ENCODE peak calls at places on chromosome 22, in four cellular contexts. Y, R, H and O are unnamed samples.

GRCh38 chr22:17102297-17102667 is 17.5 kb downstream of the IL17RA start:
- DNase-seq in Y (no peak), R (no peak), H (no peak), O (no peak)

GRCh38 chr22:48894064-48894671 is 933.5 kb downstream of the BRD1 start:
- DNase-seq in Y (peak), R (peak), H (no peak), O (peak)

GRCh38 chr22:41417622-41418390 is 28.8 kb downstream of the TOB2 start:
- DNase-seq in Y (peak), R (no peak), H (no peak), O (peak)

GRCh38 chr22:48782817-48783511 is 1044.7 kb downstream of the BRD1 start:
- DNase-seq in Y (no peak), R (peak), H (no peak), O (no peak)

GRCh38 chr22:37300551-37301017 is 18.3 kb downstream of the CYTH4 start:
- DNase-seq in Y (no peak), R (no peak), H (no peak), O (no peak)

GRCh38 chr22:32828561-32828960 is 27.1 kb downstream of the TIMP3 start:
- DNase-seq in Y (no peak), R (no peak), H (no peak), O (no peak)

GRCh38 chr22:17788023-17788330 is 13.7 kb upstream of the BID start:
- DNase-seq in Y (no peak), R (no peak), H (peak), O (no peak)

GRCh38 chr22:47380692-47381091 is 618.2 kb downstream of the TBC1D22A start:
- DNase-seq in Y (no peak), R (no peak), H (no peak), O (peak)

GRCh38 chr22:23626286-23626975 is 5.7 kb downstream of the DRICH1 start:
- DNase-seq in Y (no peak), R (no peak), H (no peak), O (no peak)

GRCh38 chr22:19879651-19879995 is 24.9 kb upstream of the GNB1L start:
- DNase-seq in Y (no peak), R (peak), H (no peak), O (peak)

GRCh38 chr22:20751185-20751851 is 22.6 kb upstream of the SERPIND1 start:
- DNase-seq in Y (no peak), R (peak), H (no peak), O (no peak)

GRCh38 chr22:39352301-39352867 is 2.6 kb downstream of the SYNGR1 start:
- DNase-seq in Y (no peak), R (no peak), H (no peak), O (no peak)

GRCh38 chr22:39351689-39352214 is 2.0 kb downstream of the SYNGR1 start:
- DNase-seq in Y (no peak), R (no peak), H (peak), O (peak)

GRCh38 chr22:39349967-39350802 is at the start of gene SYNGR1:
- DNase-seq in Y (peak), R (no peak), H (no peak), O (peak)

GRCh38 chr22:39349506-39349966 is 255 bp upstream of the SYNGR1 start:
- DNase-seq in Y (peak), R (peak), H (no peak), O (peak)

DNA sequence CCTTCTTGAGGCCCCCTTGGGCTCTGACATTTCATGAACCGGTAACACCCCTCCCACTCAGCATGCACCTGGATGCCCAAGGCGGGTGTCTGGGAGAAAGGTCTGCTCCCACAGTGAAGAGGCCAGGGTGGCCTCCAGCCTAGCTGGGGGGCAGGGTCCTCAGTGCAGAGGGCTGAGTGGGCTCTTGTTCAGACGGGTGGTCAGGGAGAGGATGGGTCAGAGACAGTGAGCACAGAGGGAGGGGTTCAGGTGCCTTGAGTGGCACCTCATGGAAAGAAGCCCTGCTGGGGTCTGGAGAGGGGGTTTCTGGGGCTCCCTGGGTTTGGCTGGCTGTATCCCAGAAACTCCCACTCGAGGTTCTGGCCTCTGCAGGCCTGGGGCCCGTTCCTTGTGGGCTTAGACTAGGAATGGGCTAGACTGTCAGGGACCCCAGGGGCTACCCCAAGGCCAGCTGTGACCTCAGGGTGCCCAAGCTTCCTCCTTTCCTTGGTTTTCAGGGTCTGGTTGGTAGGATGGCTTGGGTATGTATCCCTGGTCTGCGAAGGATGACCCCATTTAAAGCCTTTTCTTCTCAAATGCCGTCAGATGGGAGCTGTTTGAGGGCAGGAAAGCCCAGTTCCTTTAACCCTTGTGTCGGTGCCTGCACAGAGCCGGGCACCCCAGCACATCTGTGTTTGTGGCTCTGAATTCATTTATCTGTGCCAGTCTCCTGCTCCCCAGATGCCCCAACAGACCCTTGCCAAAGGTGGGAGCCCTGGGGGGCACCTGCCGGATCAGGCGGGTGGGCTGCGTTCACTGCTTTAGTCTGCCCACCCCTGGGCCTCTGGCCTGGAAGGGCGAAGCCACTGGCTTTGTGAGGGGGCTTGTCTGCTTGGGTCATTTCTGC is 1.3 kb downstream of the SYNGR1 start:
- DNase-seq in Y (no peak), R (no peak), H (no peak), O (no peak)
- H3K4me3 ChIP-seq in Y (peak), R (peak), H (peak), O (peak)

GRCh38 chr22:49936018-49936972 is 17.9 kb downstream of the CRELD2 start:
- DNase-seq in Y (peak), R (peak), H (no peak), O (peak)

GRCh38 chr22:49935561-49935960 is 17.1 kb downstream of the CRELD2 start:
- DNase-seq in Y (no peak), R (no peak), H (no peak), O (no peak)

GRCh38 chr22:49933236-49933921 is 14.9 kb downstream of the CRELD2 start:
- DNase-seq in Y (peak), R (no peak), H (no peak), O (peak)

GRCh38 chr22:49934144-49934890 is 15.9 kb downstream of the CRELD2 start:
- DNase-seq in Y (peak), R (no peak), H (no peak), O (peak)

DNA sequence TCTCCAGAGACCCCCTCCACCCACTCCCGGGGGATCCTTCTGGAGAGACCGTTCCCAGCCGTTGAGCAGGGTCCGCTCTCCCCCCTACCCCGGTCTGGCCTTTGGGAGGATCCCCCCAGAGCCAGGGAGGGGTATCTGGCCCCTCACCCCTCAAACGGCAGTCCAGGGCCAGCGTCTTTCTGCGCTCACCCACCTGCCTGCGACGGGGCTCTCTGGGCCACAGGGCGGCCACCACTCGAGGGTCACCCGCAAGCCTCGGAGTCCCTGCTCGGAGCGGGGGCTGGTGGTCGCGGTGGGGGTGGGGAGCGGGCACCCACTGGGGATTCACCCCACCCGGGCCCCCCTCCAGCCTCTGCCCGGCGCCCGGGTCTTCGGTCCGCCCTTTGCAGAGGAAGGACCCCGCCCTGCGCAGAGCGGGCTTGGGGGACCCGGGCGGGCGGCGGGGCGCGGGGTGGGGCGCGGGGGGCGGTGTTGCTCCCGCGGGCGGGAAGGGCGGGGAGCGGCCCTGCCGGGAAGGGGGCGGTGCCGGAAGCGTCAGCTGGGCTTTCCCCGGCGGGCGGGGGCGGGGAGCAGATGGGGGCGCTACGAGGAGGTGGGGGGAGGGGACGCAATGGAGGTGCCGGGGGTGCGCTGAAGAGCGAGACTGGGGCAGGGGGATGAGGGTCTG is 16.6 kb downstream of the CRELD2 start:
- DNase-seq in Y (peak), R (peak), H (no peak), O (peak)
- TF ChIP-seq POLR2AphosphoS5 in Y (no peak), R (no peak), H (no peak), O (peak)

GRCh38 chr22:39309881-39310714 is 9.3 kb downstream of the RPL3 start:
- DNase-seq in Y (no peak), R (peak), H (no peak), O (no peak)

GRCh38 chr22:39311592-39312400 is 7.6 kb downstream of the RPL3 start:
- DNase-seq in Y (no peak), R (peak), H (no peak), O (no peak)

GRCh38 chr22:39308614-39309363 is 10.6 kb downstream of the RPL3 start:
- DNase-seq in Y (peak), R (no peak), H (no peak), O (peak)

GRCh38 chr22:39306456-39307361 is 12.7 kb downstream of the RPL3 start:
- DNase-seq in Y (peak), R (peak), H (no peak), O (peak)

GRCh38 chr22:39309364-39309861 is 10.0 kb downstream of the RPL3 start:
- DNase-seq in Y (no peak), R (peak), H (no peak), O (no peak)
- H3K4me3 ChIP-seq in Y (no peak), R (no peak), H (peak), O (no peak)

DNA sequence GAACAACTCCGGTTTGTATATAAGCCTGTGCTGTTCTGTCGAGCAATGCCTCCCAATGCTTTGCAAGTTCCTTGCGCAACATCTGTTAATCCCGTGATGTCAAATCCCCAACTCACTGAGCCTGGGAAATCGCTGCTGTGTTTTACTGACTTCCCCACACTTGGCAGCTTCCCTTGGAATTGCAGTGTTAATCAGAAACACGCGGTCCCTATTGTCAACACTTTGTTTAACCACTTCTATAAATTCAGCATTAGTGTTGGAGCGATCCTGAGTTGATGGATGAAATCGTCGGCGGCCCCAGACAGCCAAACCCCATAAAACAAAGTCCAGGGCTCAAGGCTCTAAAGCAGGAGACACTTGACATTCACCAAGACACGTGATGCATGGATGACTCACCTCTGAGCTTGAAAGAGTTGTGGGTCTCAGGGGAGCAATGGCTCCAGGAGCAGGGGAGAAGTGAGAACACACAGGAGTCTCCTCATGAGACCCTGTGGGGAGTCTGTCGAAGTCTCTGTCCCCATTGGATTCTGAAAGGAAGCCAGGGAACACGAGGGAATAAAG is 555.3 kb downstream of the MIAT start:
- DNase-seq in Y (no peak), R (no peak), H (peak), O (no peak)
- TF ChIP-seq POLR2AphosphoS5 in Y (peak), R (no peak), H (no peak), O (no peak)

DNA sequence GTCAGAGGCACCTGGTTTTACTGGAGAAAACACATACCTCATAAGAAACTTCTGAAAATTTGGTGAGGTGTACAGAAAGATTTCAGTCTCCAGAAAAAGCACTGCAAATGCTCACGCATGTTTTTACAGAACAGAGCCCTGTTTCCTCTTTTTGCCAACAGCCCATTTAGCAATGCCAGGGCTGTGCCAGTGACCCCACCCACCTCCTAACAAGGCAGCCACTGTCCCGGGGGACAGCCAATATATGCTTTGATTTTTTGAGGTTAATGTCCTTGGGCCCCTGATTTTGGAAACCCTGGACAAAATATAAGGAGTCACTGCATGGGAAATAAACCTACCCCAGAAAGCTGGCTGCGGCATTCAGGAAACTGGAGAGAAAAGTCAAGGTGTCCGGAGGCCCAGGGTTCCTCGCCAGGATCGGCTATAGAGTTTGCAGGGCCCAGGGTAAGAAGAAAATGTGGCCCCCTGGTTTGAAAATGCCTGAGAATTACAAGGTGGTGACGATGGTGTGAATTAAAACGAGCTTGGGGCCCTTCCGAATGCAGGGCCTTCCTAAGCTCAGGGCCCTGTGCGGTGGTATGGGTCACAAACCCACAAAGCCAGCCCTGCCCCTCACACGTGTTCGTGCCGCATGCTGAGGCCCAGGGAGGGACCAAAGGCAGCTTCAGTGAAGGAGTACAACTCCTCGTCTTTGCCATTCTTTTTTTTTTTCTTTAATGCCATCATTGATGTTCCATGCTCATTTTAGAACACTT is 71.1 kb upstream of the WNT7B start:
- DNase-seq in Y (peak), R (no peak), H (no peak), O (peak)
- H3K4me3 ChIP-seq in Y (no peak), R (no peak), H (no peak), O (no peak)